ENCODE peak calls at places on chromosomes 2 and 18, in eight cellular contexts. W, V, Z, A, S, B, M and X are unnamed samples.

GRCh38 chr2:114063346-114063745 is 173.5 kb downstream of the ACTR3 start:
- DNase-seq in W (no peak), V (no peak), Z (no peak), A (no peak), S (no peak), B (no peak), M (no peak), X (no peak)

GRCh38 chr18:63953811-63954210 is 4.7 kb downstream of the HMSD start:
- DNase-seq in W (no peak), V (no peak), Z (no peak), A (no peak), S (no peak), B (no peak), M (no peak), X (no peak)

GRCh38 chr2:109419960-109420370 is 193.8 kb downstream of the SEPTIN10 start:
- DNase-seq in W (no peak), V (no peak), Z (no peak), A (no peak), S (no peak), B (no peak), M (peak), X (no peak)

GRCh38 chr18:68489018-68489792 is 225.7 kb downstream of the TMX3 start:
- DNase-seq in W (no peak), V (no peak), Z (no peak), A (no peak), S (no peak), B (no peak), M (no peak), X (no peak)

GRCh38 chr2:197920581-197921213 is 116.3 kb downstream of the PLCL1 start:
- DNase-seq in W (no peak), V (no peak), Z (no peak), A (no peak), S (no peak), B (no peak), M (no peak), X (no peak)

GRCh38 chr2:241111443-241111810 is 9.3 kb upstream of the MTERF4 start:
- DNase-seq in W (no peak), V (no peak), Z (no peak), A (peak), S (no peak), B (no peak), M (no peak), X (no peak)

GRCh38 chr2:112160591-112161250 is 22.5 kb downstream of the FBLN7 start:
- DNase-seq in W (no peak), V (no peak), Z (no peak), A (no peak), S (no peak), B (no peak), M (peak), X (no peak)

GRCh38 chr2:37858197-37858711 is 66.8 kb upstream of the RMDN2 start:
- DNase-seq in W (no peak), V (no peak), Z (no peak), A (no peak), S (peak), B (no peak), M (no peak), X (no peak)

GRCh38 chr2:110790907-110791306 is 58.5 kb downstream of the ACOXL start:
- DNase-seq in W (no peak), V (no peak), Z (no peak), A (no peak), S (no peak), B (no peak), M (no peak), X (no peak)

GRCh38 chr2:179541586-179541985 is 277.0 kb upstream of the SESTD1 start:
- DNase-seq in W (no peak), V (no peak), Z (no peak), A (no peak), S (no peak), B (no peak), M (no peak), X (no peak)

DNA sequence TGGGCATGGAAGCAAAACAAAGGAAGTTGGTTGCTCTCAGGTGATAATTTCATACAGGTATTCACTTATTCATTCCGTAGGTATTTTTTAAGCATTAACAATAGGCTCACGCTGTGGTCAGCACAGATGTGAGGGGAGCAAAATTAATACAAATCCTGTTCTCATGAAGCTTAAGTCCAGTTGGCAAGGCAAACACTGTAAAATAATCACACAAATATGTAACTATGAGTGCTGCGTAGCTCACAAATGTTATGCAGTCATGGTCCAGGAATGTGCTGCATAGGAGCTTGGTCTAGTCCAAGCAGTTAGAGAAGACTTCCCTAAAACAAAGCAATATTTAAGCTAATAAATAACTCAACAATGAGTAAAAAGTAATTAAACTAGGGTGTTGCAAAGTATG is 23.9 kb downstream of the SP5 start:
- DNase-seq in W (no peak), V (no peak), Z (no peak), A (no peak), S (no peak), B (no peak), M (no peak), X (no peak)
- TF ChIP-seq POLR2A in W (no peak), V (no peak), Z (no peak), A (no peak), S (no peak), B (no peak), M (no peak), X (no peak)

GRCh38 chr2:70086278-70086837 is 919 bp upstream of the PCBP1 start:
- DNase-seq in W (peak), V (peak), Z (peak), A (peak), S (peak), B (peak), M (peak), X (peak)

GRCh38 chr2:70085711-70086277 is 1.5 kb upstream of the PCBP1 start:
- DNase-seq in W (no peak), V (no peak), Z (no peak), A (no peak), S (no peak), B (no peak), M (no peak), X (no peak)

GRCh38 chr2:70087703-70088507 is 628 bp downstream of the PCBP1 start:
- DNase-seq in W (peak), V (no peak), Z (peak), A (peak), S (peak), B (peak), M (peak), X (peak)

GRCh38 chr2:70088508-70089219 is 1.4 kb downstream of the PCBP1 start:
- DNase-seq in W (no peak), V (no peak), Z (no peak), A (no peak), S (no peak), B (no peak), M (no peak), X (no peak)

GRCh38 chr2:70086838-70087702 is at the start of gene PCBP1:
- DNase-seq in W (peak), V (peak), Z (peak), A (peak), S (peak), B (peak), M (peak), X (peak)
- TF ChIP-seq POLR2A in W (peak), V (peak), Z (peak), A (peak), S (peak), B (no peak), M (peak), X (peak)

GRCh38 chr2:27053321-27053720 is 1.9 kb downstream of the AGBL5 start:
- DNase-seq in W (no peak), V (no peak), Z (no peak), A (no peak), S (no peak), B (no peak), M (no peak), X (no peak)
- TF ChIP-seq POLR2A in W (no peak), V (no peak), Z (no peak), A (no peak), S (no peak), B (no peak), M (no peak), X (no peak)

GRCh38 chr2:205975082-205975949 is 110.7 kb downstream of the INO80D start:
- DNase-seq in W (peak), V (no peak), Z (no peak), A (no peak), S (no peak), B (peak), M (no peak), X (no peak)
- TF ChIP-seq POLR2A in W (no peak), V (no peak), Z (no peak), A (no peak), S (no peak), B (no peak), M (no peak), X (no peak)

GRCh38 chr2:100411841-100412292 is 5.6 kb downstream of the CHST10 start:
- DNase-seq in W (no peak), V (no peak), Z (no peak), A (no peak), S (no peak), B (no peak), M (no peak), X (no peak)
- TF ChIP-seq POLR2A in W (no peak), V (no peak), Z (no peak), A (no peak), S (no peak), B (no peak), M (no peak), X (no peak)